ENCODE peak calls at places on chromosomes 3 and 15, in nine cellular contexts. One of them, this sample, is unnamed.

GRCh38 chr3:65953301-65953812 is 85.4 kb downstream of the MAGI1 start:
- DNase-seq in OCI-LY7: no peak
- DNase-seq in HCEC 1CT: no peak
- DNase-seq in stimulated activated CD4-positive, alpha-beta T cell treated with anti-CD3 and anti-CD28 coated beads, Interleukin-2, amount 100 ng/mL, for 48 hours: no peak
- DNase-seq in hepatocyte: peak; percentile 91
- DNase-seq in GM10248: no peak
- DNase-seq in T-helper 22 cell: no peak
- DNase-seq in left colon: peak; percentile 77
- DNase-seq in stimulated activated CD8-positive, alpha-beta memory T cell treated with anti-CD3 and anti-CD28 coated beads, Interleukin-2, amount 100 ng/mL, for 48 hours: no peak
- DNase-seq in this sample: no peak

GRCh38 chr15:75840659-75841058 is 2.6 kb upstream of the UBE2Q2 start:
- DNase-seq in GM10248: no peak
- DNase-seq in HCEC 1CT: peak; percentile 52
- DNase-seq in hepatocyte: peak; percentile 75
- DNase-seq in stimulated activated CD8-positive, alpha-beta memory T cell treated with anti-CD3 and anti-CD28 coated beads, Interleukin-2, amount 100 ng/mL, for 48 hours: no peak
- DNase-seq in stimulated activated CD4-positive, alpha-beta T cell treated with anti-CD3 and anti-CD28 coated beads, Interleukin-2, amount 100 ng/mL, for 48 hours: no peak
- DNase-seq in OCI-LY7: no peak
- DNase-seq in left colon: no peak
- DNase-seq in T-helper 22 cell: no peak
- DNase-seq in this sample: no peak

GRCh38 chr3:105613120-105613519 is 246.4 kb downstream of the ALCAM start:
- DNase-seq in stimulated activated CD4-positive, alpha-beta T cell treated with anti-CD3 and anti-CD28 coated beads, Interleukin-2, amount 100 ng/mL, for 48 hours: no peak
- DNase-seq in OCI-LY7: no peak
- DNase-seq in HCEC 1CT: no peak
- DNase-seq in T-helper 22 cell: no peak
- DNase-seq in GM10248: no peak
- DNase-seq in stimulated activated CD8-positive, alpha-beta memory T cell treated with anti-CD3 and anti-CD28 coated beads, Interleukin-2, amount 100 ng/mL, for 48 hours: no peak
- DNase-seq in left colon: no peak
- DNase-seq in hepatocyte: no peak
- DNase-seq in this sample: no peak

GRCh38 chr3:127316685-127317084 is 28.8 kb upstream of the PRR20G start:
- DNase-seq in left colon: no peak
- DNase-seq in stimulated activated CD8-positive, alpha-beta memory T cell treated with anti-CD3 and anti-CD28 coated beads, Interleukin-2, amount 100 ng/mL, for 48 hours: no peak
- DNase-seq in stimulated activated CD4-positive, alpha-beta T cell treated with anti-CD3 and anti-CD28 coated beads, Interleukin-2, amount 100 ng/mL, for 48 hours: no peak
- DNase-seq in GM10248: no peak
- DNase-seq in HCEC 1CT: no peak
- DNase-seq in T-helper 22 cell: no peak
- DNase-seq in OCI-LY7: no peak
- DNase-seq in hepatocyte: no peak
- DNase-seq in this sample: no peak

GRCh38 chr3:143287403-143287802 is 167.8 kb downstream of the CHST2 start:
- DNase-seq in left colon: no peak
- DNase-seq in GM10248: no peak
- DNase-seq in OCI-LY7: no peak
- DNase-seq in hepatocyte: no peak
- DNase-seq in stimulated activated CD4-positive, alpha-beta T cell treated with anti-CD3 and anti-CD28 coated beads, Interleukin-2, amount 100 ng/mL, for 48 hours: no peak
- DNase-seq in stimulated activated CD8-positive, alpha-beta memory T cell treated with anti-CD3 and anti-CD28 coated beads, Interleukin-2, amount 100 ng/mL, for 48 hours: no peak
- DNase-seq in HCEC 1CT: no peak
- DNase-seq in T-helper 22 cell: no peak
- DNase-seq in this sample: no peak

GRCh38 chr3:32640939-32641725 is 43.9 kb upstream of the CNOT10 start:
- DNase-seq in GM10248: no peak
- DNase-seq in stimulated activated CD4-positive, alpha-beta T cell treated with anti-CD3 and anti-CD28 coated beads, Interleukin-2, amount 100 ng/mL, for 48 hours: no peak
- DNase-seq in left colon: peak; percentile 6
- DNase-seq in OCI-LY7: no peak
- DNase-seq in T-helper 22 cell: no peak
- DNase-seq in stimulated activated CD8-positive, alpha-beta memory T cell treated with anti-CD3 and anti-CD28 coated beads, Interleukin-2, amount 100 ng/mL, for 48 hours: no peak
- DNase-seq in hepatocyte: no peak
- DNase-seq in HCEC 1CT: no peak
- DNase-seq in this sample: no peak

GRCh38 chr3:123138819-123139517 is 62.8 kb upstream of the SEC22A start:
- DNase-seq in T-helper 22 cell: no peak
- DNase-seq in OCI-LY7: no peak
- DNase-seq in GM10248: no peak
- DNase-seq in hepatocyte: peak; percentile 71
- DNase-seq in stimulated activated CD8-positive, alpha-beta memory T cell treated with anti-CD3 and anti-CD28 coated beads, Interleukin-2, amount 100 ng/mL, for 48 hours: no peak
- DNase-seq in stimulated activated CD4-positive, alpha-beta T cell treated with anti-CD3 and anti-CD28 coated beads, Interleukin-2, amount 100 ng/mL, for 48 hours: no peak
- DNase-seq in HCEC 1CT: no peak
- DNase-seq in left colon: peak; percentile 25
- DNase-seq in this sample: no peak

GRCh38 chr15:90857337-90857736 is 11.1 kb upstream of the FURIN start:
- DNase-seq in stimulated activated CD4-positive, alpha-beta T cell treated with anti-CD3 and anti-CD28 coated beads, Interleukin-2, amount 100 ng/mL, for 48 hours: no peak
- DNase-seq in OCI-LY7: no peak
- DNase-seq in HCEC 1CT: no peak
- DNase-seq in T-helper 22 cell: no peak
- DNase-seq in GM10248: no peak
- DNase-seq in hepatocyte: no peak
- DNase-seq in stimulated activated CD8-positive, alpha-beta memory T cell treated with anti-CD3 and anti-CD28 coated beads, Interleukin-2, amount 100 ng/mL, for 48 hours: no peak
- DNase-seq in left colon: no peak
- DNase-seq in this sample: no peak

GRCh38 chr3:188197388-188197847 is 43.5 kb downstream of the LPP start:
- DNase-seq in HCEC 1CT: no peak
- DNase-seq in stimulated activated CD4-positive, alpha-beta T cell treated with anti-CD3 and anti-CD28 coated beads, Interleukin-2, amount 100 ng/mL, for 48 hours: no peak
- DNase-seq in left colon: peak; percentile 27
- DNase-seq in GM10248: peak; percentile 13
- DNase-seq in hepatocyte: no peak
- DNase-seq in T-helper 22 cell: no peak
- DNase-seq in OCI-LY7: no peak
- DNase-seq in stimulated activated CD8-positive, alpha-beta memory T cell treated with anti-CD3 and anti-CD28 coated beads, Interleukin-2, amount 100 ng/mL, for 48 hours: no peak
- DNase-seq in this sample: no peak

GRCh38 chr3:162141232-162141631 is 644.6 kb downstream of the OTOL1 start:
- DNase-seq in HCEC 1CT: peak; percentile 82
- DNase-seq in stimulated activated CD4-positive, alpha-beta T cell treated with anti-CD3 and anti-CD28 coated beads, Interleukin-2, amount 100 ng/mL, for 48 hours: no peak
- DNase-seq in hepatocyte: no peak
- DNase-seq in T-helper 22 cell: no peak
- DNase-seq in left colon: no peak
- DNase-seq in OCI-LY7: no peak
- DNase-seq in GM10248: no peak
- DNase-seq in stimulated activated CD8-positive, alpha-beta memory T cell treated with anti-CD3 and anti-CD28 coated beads, Interleukin-2, amount 100 ng/mL, for 48 hours: no peak
- DNase-seq in this sample: no peak

GRCh38 chr3:9401986-9402385 is 4.6 kb downstream of the SETD5 start:
- DNase-seq in stimulated activated CD4-positive, alpha-beta T cell treated with anti-CD3 and anti-CD28 coated beads, Interleukin-2, amount 100 ng/mL, for 48 hours: no peak
- DNase-seq in HCEC 1CT: no peak
- DNase-seq in T-helper 22 cell: no peak
- DNase-seq in left colon: no peak
- DNase-seq in stimulated activated CD8-positive, alpha-beta memory T cell treated with anti-CD3 and anti-CD28 coated beads, Interleukin-2, amount 100 ng/mL, for 48 hours: no peak
- DNase-seq in GM10248: no peak
- DNase-seq in hepatocyte: no peak
- DNase-seq in OCI-LY7: no peak
- DNase-seq in this sample: no peak

GRCh38 chr15:66180706-66181105 is 72.8 kb downstream of the MEGF11 start:
- DNase-seq in GM10248: no peak
- DNase-seq in stimulated activated CD4-positive, alpha-beta T cell treated with anti-CD3 and anti-CD28 coated beads, Interleukin-2, amount 100 ng/mL, for 48 hours: no peak
- DNase-seq in OCI-LY7: no peak
- DNase-seq in stimulated activated CD8-positive, alpha-beta memory T cell treated with anti-CD3 and anti-CD28 coated beads, Interleukin-2, amount 100 ng/mL, for 48 hours: no peak
- DNase-seq in HCEC 1CT: no peak
- DNase-seq in hepatocyte: no peak
- DNase-seq in T-helper 22 cell: no peak
- DNase-seq in left colon: no peak
- DNase-seq in this sample: no peak

GRCh38 chr15:60358935-60359672 is 38.7 kb downstream of the ANXA2 start:
- DNase-seq in stimulated activated CD4-positive, alpha-beta T cell treated with anti-CD3 and anti-CD28 coated beads, Interleukin-2, amount 100 ng/mL, for 48 hours: no peak
- DNase-seq in hepatocyte: no peak
- DNase-seq in T-helper 22 cell: no peak
- DNase-seq in OCI-LY7: no peak
- DNase-seq in stimulated activated CD8-positive, alpha-beta memory T cell treated with anti-CD3 and anti-CD28 coated beads, Interleukin-2, amount 100 ng/mL, for 48 hours: no peak
- DNase-seq in GM10248: no peak
- DNase-seq in left colon: no peak
- DNase-seq in HCEC 1CT: peak; percentile 67
- DNase-seq in this sample: no peak

GRCh38 chr15:70038730-70039392 is 58.9 kb downstream of the TLE3 start:
- DNase-seq in HCEC 1CT: no peak
- DNase-seq in OCI-LY7: no peak
- DNase-seq in left colon: no peak
- DNase-seq in stimulated activated CD8-positive, alpha-beta memory T cell treated with anti-CD3 and anti-CD28 coated beads, Interleukin-2, amount 100 ng/mL, for 48 hours: no peak
- DNase-seq in GM10248: no peak
- DNase-seq in stimulated activated CD4-positive, alpha-beta T cell treated with anti-CD3 and anti-CD28 coated beads, Interleukin-2, amount 100 ng/mL, for 48 hours: no peak
- DNase-seq in hepatocyte: no peak
- DNase-seq in T-helper 22 cell: no peak
- DNase-seq in this sample: no peak

GRCh38 chr3:195543642-195544536 is 764 bp upstream of the PPP1R2 start:
- DNase-seq in OCI-LY7: no peak
- DNase-seq in stimulated activated CD4-positive, alpha-beta T cell treated with anti-CD3 and anti-CD28 coated beads, Interleukin-2, amount 100 ng/mL, for 48 hours: no peak
- DNase-seq in left colon: peak; percentile 44
- DNase-seq in HCEC 1CT: no peak
- DNase-seq in hepatocyte: no peak
- DNase-seq in T-helper 22 cell: no peak
- DNase-seq in stimulated activated CD8-positive, alpha-beta memory T cell treated with anti-CD3 and anti-CD28 coated beads, Interleukin-2, amount 100 ng/mL, for 48 hours: no peak
- DNase-seq in GM10248: no peak
- DNase-seq in this sample: no peak

GRCh38 chr3:177934001-177934891 is 602.0 kb upstream of the KCNMB2 start:
- DNase-seq in GM10248: no peak
- DNase-seq in stimulated activated CD8-positive, alpha-beta memory T cell treated with anti-CD3 and anti-CD28 coated beads, Interleukin-2, amount 100 ng/mL, for 48 hours: no peak
- DNase-seq in left colon: no peak
- DNase-seq in T-helper 22 cell: no peak
- DNase-seq in HCEC 1CT: peak; percentile 32
- DNase-seq in stimulated activated CD4-positive, alpha-beta T cell treated with anti-CD3 and anti-CD28 coated beads, Interleukin-2, amount 100 ng/mL, for 48 hours: no peak
- DNase-seq in OCI-LY7: no peak
- DNase-seq in hepatocyte: peak; percentile 41
- DNase-seq in this sample: no peak

GRCh38 chr3:89560546-89560945 is 453.1 kb downstream of the EPHA3 start:
- DNase-seq in OCI-LY7: no peak
- DNase-seq in hepatocyte: peak; percentile 20
- DNase-seq in GM10248: no peak
- DNase-seq in HCEC 1CT: peak; percentile 15
- DNase-seq in T-helper 22 cell: no peak
- DNase-seq in stimulated activated CD8-positive, alpha-beta memory T cell treated with anti-CD3 and anti-CD28 coated beads, Interleukin-2, amount 100 ng/mL, for 48 hours: no peak
- DNase-seq in left colon: no peak
- DNase-seq in stimulated activated CD4-positive, alpha-beta T cell treated with anti-CD3 and anti-CD28 coated beads, Interleukin-2, amount 100 ng/mL, for 48 hours: no peak
- DNase-seq in this sample: no peak

GRCh38 chr3:150130404-150131100 is 159.9 kb upstream of the PFN2 start:
- DNase-seq in HCEC 1CT: no peak
- DNase-seq in stimulated activated CD4-positive, alpha-beta T cell treated with anti-CD3 and anti-CD28 coated beads, Interleukin-2, amount 100 ng/mL, for 48 hours: no peak
- DNase-seq in stimulated activated CD8-positive, alpha-beta memory T cell treated with anti-CD3 and anti-CD28 coated beads, Interleukin-2, amount 100 ng/mL, for 48 hours: no peak
- DNase-seq in left colon: no peak
- DNase-seq in OCI-LY7: no peak
- DNase-seq in GM10248: no peak
- DNase-seq in hepatocyte: no peak
- DNase-seq in T-helper 22 cell: no peak
- DNase-seq in this sample: no peak

GRCh38 chr3:51680663-51681230 is 9.7 kb downstream of the TEX264 start:
- DNase-seq in HCEC 1CT: no peak
- DNase-seq in stimulated activated CD4-positive, alpha-beta T cell treated with anti-CD3 and anti-CD28 coated beads, Interleukin-2, amount 100 ng/mL, for 48 hours: no peak
- DNase-seq in T-helper 22 cell: no peak
- DNase-seq in hepatocyte: no peak
- DNase-seq in OCI-LY7: no peak
- DNase-seq in left colon: no peak
- DNase-seq in GM10248: no peak
- DNase-seq in stimulated activated CD8-positive, alpha-beta memory T cell treated with anti-CD3 and anti-CD28 coated beads, Interleukin-2, amount 100 ng/mL, for 48 hours: no peak
- DNase-seq in this sample: no peak

GRCh38 chr3:77772459-77772858 is 732.6 kb downstream of the ROBO2 start:
- DNase-seq in OCI-LY7: no peak
- DNase-seq in T-helper 22 cell: no peak
- DNase-seq in GM10248: no peak
- DNase-seq in hepatocyte: no peak
- DNase-seq in stimulated activated CD4-positive, alpha-beta T cell treated with anti-CD3 and anti-CD28 coated beads, Interleukin-2, amount 100 ng/mL, for 48 hours: no peak
- DNase-seq in stimulated activated CD8-positive, alpha-beta memory T cell treated with anti-CD3 and anti-CD28 coated beads, Interleukin-2, amount 100 ng/mL, for 48 hours: no peak
- DNase-seq in HCEC 1CT: no peak
- DNase-seq in left colon: no peak
- DNase-seq in this sample: no peak

GRCh38 chr15:74680461-74680860 is 15.4 kb downstream of the EDC3 start:
- DNase-seq in stimulated activated CD4-positive, alpha-beta T cell treated with anti-CD3 and anti-CD28 coated beads, Interleukin-2, amount 100 ng/mL, for 48 hours: no peak
- DNase-seq in left colon: no peak
- DNase-seq in GM10248: no peak
- DNase-seq in OCI-LY7: no peak
- DNase-seq in stimulated activated CD8-positive, alpha-beta memory T cell treated with anti-CD3 and anti-CD28 coated beads, Interleukin-2, amount 100 ng/mL, for 48 hours: no peak
- DNase-seq in HCEC 1CT: no peak
- DNase-seq in hepatocyte: no peak
- DNase-seq in T-helper 22 cell: no peak
- DNase-seq in this sample: no peak

GRCh38 chr3:127206611-127207516 is 13.9 kb downstream of the PRR23E start:
- DNase-seq in stimulated activated CD8-positive, alpha-beta memory T cell treated with anti-CD3 and anti-CD28 coated beads, Interleukin-2, amount 100 ng/mL, for 48 hours: no peak
- DNase-seq in hepatocyte: no peak
- DNase-seq in stimulated activated CD4-positive, alpha-beta T cell treated with anti-CD3 and anti-CD28 coated beads, Interleukin-2, amount 100 ng/mL, for 48 hours: no peak
- DNase-seq in left colon: no peak
- DNase-seq in GM10248: peak; percentile 10
- DNase-seq in HCEC 1CT: no peak
- DNase-seq in OCI-LY7: no peak
- DNase-seq in T-helper 22 cell: no peak
- DNase-seq in this sample: no peak

GRCh38 chr3:170040283-170040907 is 2.6 kb downstream of the GPR160 start:
- DNase-seq in T-helper 22 cell: no peak
- DNase-seq in HCEC 1CT: no peak
- DNase-seq in stimulated activated CD8-positive, alpha-beta memory T cell treated with anti-CD3 and anti-CD28 coated beads, Interleukin-2, amount 100 ng/mL, for 48 hours: no peak
- DNase-seq in hepatocyte: no peak
- DNase-seq in OCI-LY7: no peak
- DNase-seq in stimulated activated CD4-positive, alpha-beta T cell treated with anti-CD3 and anti-CD28 coated beads, Interleukin-2, amount 100 ng/mL, for 48 hours: no peak
- DNase-seq in left colon: no peak
- DNase-seq in GM10248: no peak
- DNase-seq in this sample: no peak

GRCh38 chr15:31458591-31458990 is 132.0 kb downstream of the KLF13 start:
- DNase-seq in stimulated activated CD4-positive, alpha-beta T cell treated with anti-CD3 and anti-CD28 coated beads, Interleukin-2, amount 100 ng/mL, for 48 hours: no peak
- DNase-seq in T-helper 22 cell: no peak
- DNase-seq in OCI-LY7: no peak
- DNase-seq in stimulated activated CD8-positive, alpha-beta memory T cell treated with anti-CD3 and anti-CD28 coated beads, Interleukin-2, amount 100 ng/mL, for 48 hours: no peak
- DNase-seq in GM10248: no peak
- DNase-seq in left colon: peak; percentile 1
- DNase-seq in hepatocyte: no peak
- DNase-seq in HCEC 1CT: no peak
- DNase-seq in this sample: no peak

GRCh38 chr3:65425880-65426279 is 612.8 kb downstream of the MAGI1 start:
- DNase-seq in T-helper 22 cell: no peak
- DNase-seq in HCEC 1CT: peak; percentile 50
- DNase-seq in OCI-LY7: no peak
- DNase-seq in hepatocyte: peak; percentile 22
- DNase-seq in left colon: no peak
- DNase-seq in stimulated activated CD8-positive, alpha-beta memory T cell treated with anti-CD3 and anti-CD28 coated beads, Interleukin-2, amount 100 ng/mL, for 48 hours: no peak
- DNase-seq in stimulated activated CD4-positive, alpha-beta T cell treated with anti-CD3 and anti-CD28 coated beads, Interleukin-2, amount 100 ng/mL, for 48 hours: no peak
- DNase-seq in GM10248: no peak
- DNase-seq in this sample: no peak